ENCODE peak calls at places on chromosomes 4 and X, in five cellular contexts. C, B, D, X and Y are unnamed samples.

GRCh38 chr4:6562931-6563901 is 11.8 kb upstream of the MAN2B2 start:
- DNase-seq in C (no peak), B (no peak), D (no peak), X (peak; percentile 31), Y (no peak)

GRCh38 chrX:100649550-100650356 is 5.8 kb downstream of the SRPX2 start:
- DNase-seq in C (no peak), B (peak; percentile 90), D (no peak), X (peak; percentile 78), Y (peak; percentile 38)

GRCh38 chr4:77159798-77160197 is 2.8 kb downstream of the CCNG2 start:
- DNase-seq in C (no peak), B (no peak), D (no peak), X (no peak), Y (no peak)

GRCh38 chr4:182878633-182879495 is 38.3 kb downstream of the DCTD start:
- DNase-seq in C (no peak), B (no peak), D (no peak), X (no peak), Y (peak; percentile 8)

GRCh38 chrX:372856-373640 is 13.7 kb downstream of the PPP2R3B start:
- DNase-seq in C (no peak), B (no peak), D (no peak), X (no peak), Y (no peak)

GRCh38 chrX:63686878-63687714 is 97.9 kb downstream of the ARHGEF9 start:
- DNase-seq in C (peak; percentile 16), B (no peak), D (no peak), X (no peak), Y (peak; percentile 8)

GRCh38 chr4:82988323-82988832 is 22.2 kb downstream of the LIN54 start:
- DNase-seq in C (no peak), B (no peak), D (no peak), X (no peak), Y (no peak)

GRCh38 chr4:25144870-25145481 is 15.3 kb downstream of the SEPSECS start:
- DNase-seq in C (no peak), B (no peak), D (no peak), X (no peak), Y (no peak)

GRCh38 chr4:16858275-16858752 is 40.1 kb downstream of the LDB2 start:
- DNase-seq in C (no peak), B (no peak), D (no peak), X (no peak), Y (no peak)

GRCh38 chr4:30370105-30370504 is 350.1 kb upstream of the PCDH7 start:
- DNase-seq in C (no peak), B (no peak), D (no peak), X (no peak), Y (no peak)

GRCh38 chrX:71128166-71128833 is 9.9 kb downstream of the MED12 start:
- DNase-seq in C (no peak), B (no peak), D (no peak), X (no peak), Y (no peak)

GRCh38 chr4:55545681-55546632 is 752 bp downstream of the CLOCK start:
- DNase-seq in C (no peak), B (peak; percentile 92), D (peak; percentile 67), X (peak; percentile 81), Y (peak; percentile 86)

GRCh38 chr4:55545133-55545532 is 1.6 kb downstream of the CLOCK start:
- DNase-seq in C (no peak), B (no peak), D (no peak), X (no peak), Y (no peak)

GRCh38 chr4:55547461-55547770 is 707 bp upstream of the CLOCK start:
- DNase-seq in C (no peak), B (no peak), D (no peak), X (no peak), Y (no peak)

GRCh38 chr4:55546633-55547460 is at the start of gene CLOCK:
- DNase-seq in C (no peak), B (peak; percentile 89), D (peak; percentile 81), X (peak; percentile 83), Y (peak; percentile 87)

GRCh38 chr4:55543858-55544257 is 2.9 kb downstream of the CLOCK start:
- DNase-seq in C (no peak), B (no peak), D (no peak), X (no peak), Y (no peak)
- H3K27ac ChIP-seq in C (no peak overlapping the region), B (no peak overlapping the region), D (no peak overlapping the region), X (no peak overlapping the region), Y (no peak overlapping the region)

GRCh38 chrX:118497180-118497814 is 1.7 kb downstream of the DOCK11 start:
- DNase-seq in C (no peak), B (no peak), D (no peak), X (no peak), Y (no peak)
- H3K27ac ChIP-seq in C (no peak overlapping the region), B (peak overlapping the region; percentile 53), D (peak overlapping the region; percentile 31), X (no peak overlapping the region), Y (no peak overlapping the region)

DNA sequence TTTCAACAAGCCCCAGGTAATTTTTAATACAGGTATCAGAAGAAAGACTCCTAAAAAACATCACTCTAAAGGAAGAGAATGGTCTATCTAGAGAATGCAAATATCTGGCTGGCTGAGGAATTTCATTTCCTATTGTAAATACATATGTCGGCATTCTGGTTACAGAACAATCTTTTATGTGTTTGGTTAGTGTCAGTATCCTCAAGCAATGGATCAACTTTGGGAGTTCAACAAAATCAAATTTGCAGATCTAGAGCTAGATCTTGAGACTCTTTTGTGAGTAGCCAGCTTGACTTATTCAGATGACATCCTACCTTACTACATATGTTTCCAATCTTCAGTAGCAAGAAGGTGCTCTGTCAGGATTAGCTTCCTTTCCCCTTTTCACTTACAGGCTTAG is 145.1 kb downstream of the BTC start:
- DNase-seq in C (no peak), B (no peak), D (no peak), X (no peak), Y (no peak)
- H3K27ac ChIP-seq in C (no peak overlapping the region), B (no peak overlapping the region), D (no peak overlapping the region), X (no peak overlapping the region), Y (no peak overlapping the region)

GRCh38 chr4:15575951-15576350 is 79.2 kb downstream of the FBXL5 start:
- DNase-seq in C (no peak), B (no peak), D (no peak), X (no peak), Y (no peak)
- H3K27ac ChIP-seq in C (no peak overlapping the region), B (no peak overlapping the region), D (no peak overlapping the region), X (no peak overlapping the region), Y (no peak overlapping the region)